ENCODE peak calls at places on chromosomes 4 and X, in six cellular contexts. U is aorta; Q is breast epithelium; E is ascending aorta; D is CD8-positive, alpha-beta memory T cell; J is A673. Y is an unnamed sample.

GRCh38 chr4:30399476-30399875 is 320.7 kb upstream of the PCDH7 start:
- DNase-seq in Q (no peak), D (no peak), E (no peak), U (no peak), J (no peak), Y (no peak)

GRCh38 chr4:185665655-185666054 is 130.3 kb upstream of the PDLIM3 start:
- DNase-seq in J (no peak), U (no peak), Q (no peak), D (no peak), E (no peak), Y (no peak)

GRCh38 chrX:64394059-64394873 is 986 bp downstream of the MTMR8 start:
- DNase-seq in D (no peak), J (no peak), Q (no peak), U (no peak), E (no peak), Y (no peak)

GRCh38 chr4:98838977-98839618 is 89.8 kb downstream of the EIF4E start:
- DNase-seq in U (no peak), Q (no peak), E (no peak), J (peak; percentile 65), D (no peak), Y (no peak)

GRCh38 chr4:137310593-137311490 is 221.5 kb downstream of the PCDH18 start:
- DNase-seq in E (no peak), U (no peak), J (peak; percentile 60), Q (no peak), D (no peak), Y (no peak)

GRCh38 chrX:41909068-41909467 is 14.3 kb downstream of the CASK start:
- DNase-seq in Q (no peak), U (no peak), D (no peak), E (no peak), J (no peak), Y (no peak)

GRCh38 chrX:154652311-154653047 is 900 bp downstream of the CTAG2 start:
- DNase-seq in D (no peak), Q (no peak), E (no peak), J (no peak), U (no peak), Y (no peak)

GRCh38 chrX:120015145-120016067 is 62.1 kb downstream of the RHOXF2B start:
- DNase-seq in E (no peak), U (no peak), J (no peak), Q (no peak), D (no peak), Y (no peak)

GRCh38 chrX:16604300-16604699 is 45.7 kb upstream of the S100G start:
- DNase-seq in U (no peak), D (no peak), E (no peak), J (no peak), Q (no peak), Y (no peak)

GRCh38 chr4:76308548-76308947 is 2.0 kb downstream of the STBD1 start:
- DNase-seq in J (no peak), U (no peak), D (no peak), E (no peak), Q (no peak), Y (no peak)

GRCh38 chr4:76307670-76308014 is 1.1 kb downstream of the STBD1 start:
- DNase-seq in E (no peak), U (no peak), J (no peak), Q (no peak), D (no peak), Y (no peak)

GRCh38 chr4:76310683-76311082 is 4.2 kb downstream of the STBD1 start:
- DNase-seq in D (no peak), E (no peak), U (no peak), Q (no peak), J (no peak), Y (no peak)

GRCh38 chr4:76311896-76312331 is 5.4 kb downstream of the STBD1 start:
- DNase-seq in E (no peak), U (no peak), D (no peak), J (no peak), Q (no peak), Y (no peak)

DNA sequence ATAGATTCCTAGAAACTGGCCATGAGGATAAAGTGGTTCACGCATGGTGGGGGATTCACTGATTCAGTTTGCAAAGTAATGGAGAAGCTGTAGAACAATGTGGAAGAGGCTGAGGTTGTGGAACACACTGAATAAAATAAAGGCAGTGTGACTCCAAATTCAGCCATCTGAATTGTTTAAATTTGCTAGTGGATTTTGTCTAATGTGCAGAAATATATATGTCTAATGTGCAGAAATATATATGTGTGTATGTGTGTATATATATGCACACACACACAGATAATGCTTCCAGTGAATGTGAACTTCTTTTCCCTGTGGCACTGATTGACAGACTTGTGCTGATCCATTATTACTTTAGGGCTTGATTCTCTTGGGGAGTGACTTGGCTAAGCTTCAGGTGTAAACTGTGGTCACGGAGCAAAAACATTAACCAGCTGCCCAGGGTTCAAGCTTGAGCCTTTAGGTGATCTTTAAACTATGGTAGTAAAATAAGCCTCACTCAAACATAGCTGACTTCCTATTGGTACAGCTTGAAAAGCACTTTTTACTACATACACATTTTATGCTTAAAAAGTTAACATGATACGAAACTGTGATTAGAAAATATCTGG is 3.5 kb downstream of the STBD1 start:
- DNase-seq in D (no peak), Q (no peak), E (no peak), U (no peak), J (no peak), Y (no peak)
- H3K4me3 ChIP-seq in D (no peak overlapping the region), Q (no peak overlapping the region), E (no peak overlapping the region), U (no peak overlapping the region), J (no peak overlapping the region), Y (no peak overlapping the region)

DNA sequence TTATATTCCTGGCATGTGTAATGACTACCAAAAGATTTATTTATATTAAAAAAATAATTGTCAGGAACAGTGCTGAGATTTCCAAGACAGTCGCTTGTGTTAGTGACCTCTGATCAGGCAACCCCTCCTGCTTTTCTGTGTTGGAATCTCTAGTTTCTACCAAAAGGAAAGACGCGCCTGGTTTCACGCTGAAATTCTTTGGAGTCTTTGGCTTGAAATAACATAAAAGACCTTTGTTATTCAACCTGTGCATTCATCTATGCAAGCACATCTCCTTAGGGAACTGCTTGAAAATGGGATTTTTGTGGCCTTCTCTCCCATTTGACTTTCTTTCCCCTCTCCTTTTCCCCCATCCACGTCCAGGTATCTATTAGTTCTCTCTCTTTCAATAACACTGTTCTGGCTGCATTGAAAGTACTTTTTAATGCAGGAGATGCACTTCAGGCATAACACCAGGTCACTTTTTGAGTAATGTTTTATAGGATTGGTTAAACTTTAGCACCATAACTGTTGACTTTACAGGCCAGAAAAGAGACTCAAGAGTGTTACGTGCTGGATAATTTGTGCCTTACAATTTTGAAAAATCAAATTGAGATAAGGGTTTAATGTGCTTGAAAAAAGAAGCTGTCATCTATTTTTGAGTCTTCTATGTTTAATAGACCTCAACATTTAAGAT is 172.7 kb downstream of the GPAT3 start:
- DNase-seq in E (no peak), Q (no peak), J (no peak), U (no peak), D (no peak), Y (peak; percentile 7)
- H3K4me1 ChIP-seq in E (no peaks in the 10 kb centered on the region), Q (no peaks in the 10 kb centered on the region), J (peaks cover 9% of the 10 kb centered on the region), U (no peaks in the 10 kb centered on the region), D (no peaks in the 10 kb centered on the region), Y (peaks cover 3% of the 10 kb centered on the region)

GRCh38 chr4:7719354-7720174 is 220.1 kb downstream of the AFAP1 start:
- DNase-seq in U (peak; percentile 90), E (no peak), J (peak; percentile 69), Q (no peak), D (no peak), Y (no peak)
- H3K27me3 ChIP-seq in U (no peaks in the 10 kb centered on the region), E (no peaks in the 10 kb centered on the region), J (peaks cover 7% of the 10 kb centered on the region), Q (no peaks in the 10 kb centered on the region), D (no peaks in the 10 kb centered on the region), Y (peaks cover 2% of the 10 kb centered on the region)

GRCh38 chr4:113757486-113757885 is 4.1 kb downstream of the CAMK2D start:
- DNase-seq in E (no peak), J (no peak), Q (no peak), D (no peak), U (no peak), Y (no peak)
- H3K4me3 ChIP-seq in E (no peak overlapping the region), J (no peak overlapping the region), Q (no peak overlapping the region), D (no peak overlapping the region), U (no peak overlapping the region), Y (no peak overlapping the region)

GRCh38 chr4:184450743-184451142 is 23.6 kb downstream of the IRF2 start:
- DNase-seq in D (no peak), U (no peak), J (no peak), E (no peak), Q (no peak), Y (no peak)
- H3K4me1 ChIP-seq in D (peaks cover 90% of the 10 kb centered on the region), U (peaks cover 5% of the 10 kb centered on the region), J (peaks cover 61% of the 10 kb centered on the region), E (peaks cover 40% of the 10 kb centered on the region), Q (peaks cover 28% of the 10 kb centered on the region), Y (peaks cover 21% of the 10 kb centered on the region)

DNA sequence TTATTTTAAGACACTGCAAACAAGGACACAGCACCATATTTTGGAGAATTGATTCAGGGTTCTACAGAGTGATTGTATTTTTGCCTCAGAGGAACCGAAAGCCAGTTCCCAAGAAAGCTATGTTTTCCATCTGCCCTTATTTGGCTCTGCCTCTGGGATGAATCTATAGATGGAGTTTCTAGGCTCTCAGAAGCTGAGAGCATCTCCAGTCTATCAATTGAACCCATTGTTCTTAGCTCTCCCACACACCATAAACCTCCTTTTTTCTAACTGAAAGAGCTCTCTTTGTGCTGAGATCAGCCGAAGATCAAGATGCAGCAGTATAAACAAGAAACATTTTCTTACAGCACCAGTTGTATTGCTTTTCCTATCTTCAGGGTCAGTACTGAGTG is 16.9 kb downstream of the PLP1 start:
- DNase-seq in U (no peak), Q (no peak), E (no peak), J (no peak), D (no peak), Y (no peak)
- H3K27me3 ChIP-seq in U (peaks cover 6% of the 10 kb centered on the region), Q (no peaks in the 10 kb centered on the region), E (no peaks in the 10 kb centered on the region), J (peaks cover 55% of the 10 kb centered on the region), D (no peaks in the 10 kb centered on the region), Y (no peaks in the 10 kb centered on the region)

DNA sequence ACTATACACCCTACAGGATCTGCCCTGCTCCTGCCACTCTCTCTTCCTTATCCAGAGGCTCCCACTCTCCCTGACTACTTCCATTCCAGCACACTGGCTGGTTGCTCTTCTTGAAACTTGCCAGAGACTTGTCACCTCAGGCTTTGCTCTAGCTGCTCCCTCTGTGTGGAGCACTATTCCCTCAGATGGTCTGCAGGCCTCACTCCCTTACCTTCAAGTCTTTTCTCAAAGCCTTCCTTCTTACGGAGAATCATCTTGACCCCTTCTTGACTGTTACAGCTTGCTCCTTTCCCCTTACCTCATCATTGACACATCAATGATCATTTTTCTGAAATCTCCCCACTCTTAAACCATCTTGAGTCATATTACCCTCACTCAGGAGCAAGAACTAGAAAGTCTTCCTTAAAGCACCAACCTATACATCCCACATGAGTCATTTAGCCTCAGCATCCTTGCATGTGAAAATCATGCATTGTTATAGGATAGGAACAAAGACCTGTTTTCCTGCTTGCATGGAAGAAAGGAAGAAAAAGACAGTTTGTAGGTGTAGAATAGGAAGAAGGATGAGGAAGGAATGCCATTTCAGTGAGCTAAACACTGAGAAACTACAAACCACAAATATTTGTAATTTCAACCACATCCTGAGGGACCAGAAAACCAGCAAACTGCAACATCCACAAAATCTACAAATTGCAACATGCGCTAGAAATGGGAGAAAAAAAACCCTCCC is 55.7 kb downstream of the ANTXR2 start:
- DNase-seq in Q (no peak), E (no peak), U (no peak), J (no peak), D (no peak), Y (no peak)
- H3K4me3 ChIP-seq in Q (no peak overlapping the region), E (no peak overlapping the region), U (no peak overlapping the region), J (no peak overlapping the region), D (no peak overlapping the region), Y (no peak overlapping the region)

GRCh38 chrX:107711521-107712041 is 64.0 kb downstream of the TSC22D3 start:
- DNase-seq in D (no peak), E (no peak), Q (no peak), J (no peak), U (peak; percentile 71), Y (no peak)
- H3K4me1 ChIP-seq in D (peaks cover 49% of the 10 kb centered on the region), E (peaks cover 9% of the 10 kb centered on the region), Q (no peaks in the 10 kb centered on the region), J (no peaks in the 10 kb centered on the region), U (no peaks in the 10 kb centered on the region), Y (peaks cover 5% of the 10 kb centered on the region)